ENCODE peak calls at places on chromosome 1, in five cellular contexts. X is activated T-cell treated with anti-CD3 and anti-CD28 coated beads, Interleukin-2, amount 50 U/mL, for 72 hours; D is neural progenitor cell; C is AG04450; N is GM23338. Y is an unnamed sample.
A peak's percentile ranks its signal among the peaks of the same experiment; 100 is the strongest.

GRCh38 chr1:86714159-86714558 is 9.8 kb downstream of the SH3GLB1 start:
- DNase-seq in X (no peak), D (no peak), C (no peak), N (no peak), Y (no peak)

GRCh38 chr1:6743189-6744101 is 41.8 kb upstream of the CAMTA1 start:
- DNase-seq in X (peak; percentile 12), D (no peak), C (peak; percentile 36), N (peak; percentile 48), Y (peak; percentile 25)

GRCh38 chr1:41580520-41581172 is 96.2 kb upstream of the EDN2 start:
- DNase-seq in X (no peak), D (no peak), C (no peak), N (no peak), Y (no peak)

GRCh38 chr1:221316491-221317056 is 425.3 kb downstream of the DUSP10 start:
- DNase-seq in X (no peak), D (no peak), C (no peak), N (no peak), Y (no peak)

GRCh38 chr1:32241011-32241763 is 5.8 kb upstream of the FAM167B start:
- DNase-seq in X (peak; percentile 56), D (peak; percentile 77), C (no peak), N (peak; percentile 75), Y (no peak)

GRCh38 chr1:40712997-40713396 is 21.5 kb downstream of the NFYC start:
- DNase-seq in X (no peak), D (no peak), C (no peak), N (no peak), Y (no peak)

GRCh38 chr1:225711236-225711937 is 58.5 kb upstream of the ENAH start:
- DNase-seq in X (no peak), D (no peak), C (no peak), N (no peak), Y (no peak)

GRCh38 chr1:187838335-187839293 is 1009.9 kb downstream of the PLA2G4A start:
- DNase-seq in X (no peak), D (peak; percentile 2), C (no peak), N (no peak), Y (no peak)

GRCh38 chr1:65416767-65417166 is 3.7 kb upstream of the LEPR start:
- DNase-seq in X (no peak), D (no peak), C (no peak), N (no peak), Y (no peak)

GRCh38 chr1:212606042-212606733 is 2.4 kb upstream of the ATF3 start:
- DNase-seq in X (no peak), D (peak; percentile 57), C (no peak), N (no peak), Y (no peak)